ENCODE peak calls at places on chromosomes 1 and 21, in eight cellular contexts. S is OCI-LY7, E is GM23248, R is PC-9, J is hepatocyte, O is MM.1S, G is HCT116, C is Karpas-422. H is an unnamed sample. For H3K9me2, the result is how much of the 10 kb centered on the place peaks cover.

GRCh38 chr1:226983247-226983997 is 43.3 kb downstream of the COQ8A start:
- DNase-seq in S (no peak), E (no peak), R (no peak), J (no peak), O (no peak), G (no peak), C (no peak), H (no peak)

GRCh38 chr21:43278359-43278758 is 109.6 kb downstream of the CRYAA start:
- DNase-seq in S (no peak), E (no peak), R (peak), J (no peak), O (no peak), G (no peak), C (no peak), H (no peak)

GRCh38 chr1:153599847-153600246 is 13.1 kb downstream of the S100A16 start:
- DNase-seq in S (no peak), E (no peak), R (no peak), J (no peak), O (no peak), G (no peak), C (no peak), H (no peak)

GRCh38 chr1:79396901-79397300 is 390.4 kb upstream of the ADGRL4 start:
- DNase-seq in S (no peak), E (no peak), R (no peak), J (no peak), O (no peak), G (no peak), C (no peak), H (no peak)

GRCh38 chr1:48469616-48470500 is 2.1 kb downstream of the SPATA6 start:
- DNase-seq in S (peak), E (peak), R (no peak), J (peak), O (no peak), G (no peak), C (peak), H (no peak)

GRCh38 chr1:81478217-81478616 is 322.5 kb upstream of the ADGRL2 start:
- DNase-seq in S (no peak), E (no peak), R (no peak), J (no peak), O (no peak), G (no peak), C (no peak), H (no peak)

GRCh38 chr1:38153426-38154088 is 107.0 kb upstream of the POU3F1 start:
- DNase-seq in S (no peak), E (no peak), R (no peak), J (no peak), O (no peak), G (no peak), C (peak), H (peak)

GRCh38 chr21:43578677-43579313 is 80.5 kb downstream of the HSF2BP start:
- DNase-seq in S (no peak), E (peak), R (no peak), J (no peak), O (no peak), G (no peak), C (no peak), H (no peak)

GRCh38 chr1:10638559-10639300 is 157.7 kb downstream of the CASZ1 start:
- DNase-seq in S (no peak), E (no peak), R (no peak), J (no peak), O (no peak), G (no peak), C (no peak), H (peak)

GRCh38 chr1:205026181-205026580 is 16.8 kb upstream of the CNTN2 start:
- DNase-seq in S (no peak), E (no peak), R (no peak), J (no peak), O (no peak), G (no peak), C (no peak), H (no peak)

GRCh38 chr1:55974714-55975441 is 604.5 kb downstream of the PLPP3 start:
- DNase-seq in S (no peak), E (peak), R (no peak), J (no peak), O (no peak), G (no peak), C (no peak), H (no peak)

GRCh38 chr1:208219659-208220282 is 24.4 kb downstream of the PLXNA2 start:
- DNase-seq in S (no peak), E (peak), R (peak), J (no peak), O (no peak), G (no peak), C (no peak), H (no peak)

GRCh38 chr1:81920245-81920740 is 119.6 kb downstream of the ADGRL2 start:
- DNase-seq in S (no peak), E (peak), R (no peak), J (peak), O (no peak), G (no peak), C (no peak), H (peak)

GRCh38 chr21:17578162-17578561 is 34.5 kb downstream of the BTG3 start:
- DNase-seq in S (no peak), E (no peak), R (no peak), J (no peak), O (no peak), G (no peak), C (no peak), H (no peak)

GRCh38 chr1:228152097-228152917 is 2.6 kb downstream of the GJC2 start:
- DNase-seq in S (no peak), E (no peak), R (no peak), J (no peak), O (no peak), G (no peak), C (no peak), H (no peak)

GRCh38 chr21:29423051-29423450 is 124.3 kb downstream of the BACH1 start:
- DNase-seq in S (no peak), E (no peak), R (no peak), J (peak), O (no peak), G (no peak), C (no peak), H (no peak)

GRCh38 chr1:236480758-236481436 is 42.9 kb upstream of the LGALS8 start:
- DNase-seq in S (no peak), E (no peak), R (no peak), J (no peak), O (no peak), G (no peak), C (no peak), H (no peak)

GRCh38 chr1:96214982-96215381 is 506.6 kb upstream of the PTBP2 start:
- DNase-seq in S (no peak), E (peak), R (no peak), J (no peak), O (no peak), G (no peak), C (no peak), H (no peak)

GRCh38 chr1:25773441-25774125 is 26.4 kb upstream of the SELENON start:
- DNase-seq in S (no peak), E (peak), R (peak), J (peak), O (no peak), G (no peak), C (no peak), H (no peak)

GRCh38 chr1:150557065-150557600 is 7.9 kb downstream of the ADAMTSL4 start:
- DNase-seq in S (no peak), E (no peak), R (no peak), J (no peak), O (no peak), G (no peak), C (no peak), H (no peak)

GRCh38 chr1:78277253-78277652 is 213.5 kb upstream of the PTGFR start:
- DNase-seq in S (no peak), E (peak), R (peak), J (no peak), O (peak), G (no peak), C (no peak), H (no peak)

GRCh38 chr1:230542054-230542453 is 100.2 kb upstream of the COG2 start:
- DNase-seq in S (no peak), E (peak), R (no peak), J (no peak), O (no peak), G (no peak), C (no peak), H (no peak)

GRCh38 chr1:54347955-54348699 is 58.1 kb downstream of the SSBP3 start:
- DNase-seq in S (no peak), E (no peak), R (no peak), J (peak), O (no peak), G (no peak), C (no peak), H (no peak)

GRCh38 chr1:25615172-25615541 is 1.4 kb upstream of the MAN1C1 start:
- DNase-seq in S (no peak), E (no peak), R (no peak), J (no peak), O (no peak), G (no peak), C (no peak), H (no peak)

GRCh38 chr1:62417351-62417999 is 19.4 kb upstream of the USP1 start:
- DNase-seq in S (no peak), E (peak), R (no peak), J (no peak), O (no peak), G (no peak), C (no peak), H (no peak)

GRCh38 chr1:101174722-101175121 is 62.1 kb upstream of the S1PR1 start:
- DNase-seq in S (no peak), E (peak), R (peak), J (no peak), O (no peak), G (no peak), C (no peak), H (peak)
- H3K4me2 ChIP-seq in S (no peak), E (peak), R (no peak), J (no peak), O (no peak), G (peak), C (no peak), H (no peak)

GRCh38 chr1:1366699-1367067 is 8.3 kb downstream of the AURKAIP1 start:
- DNase-seq in S (no peak), E (no peak), R (no peak), J (no peak), O (no peak), G (no peak), C (no peak), H (no peak)

GRCh38 chr1:1361982-1362423 is 3.6 kb upstream of the MXRA8 start:
- DNase-seq in S (no peak), E (peak), R (no peak), J (peak), O (no peak), G (no peak), C (no peak), H (peak)

GRCh38 chr1:1364266-1364665 is 5.9 kb upstream of the MXRA8 start:
- DNase-seq in S (no peak), E (no peak), R (peak), J (no peak), O (no peak), G (no peak), C (no peak), H (no peak)

GRCh38 chr1:1367238-1367796 is 7.7 kb downstream of the AURKAIP1 start:
- DNase-seq in S (no peak), E (no peak), R (no peak), J (no peak), O (no peak), G (no peak), C (no peak), H (no peak)

DNA sequence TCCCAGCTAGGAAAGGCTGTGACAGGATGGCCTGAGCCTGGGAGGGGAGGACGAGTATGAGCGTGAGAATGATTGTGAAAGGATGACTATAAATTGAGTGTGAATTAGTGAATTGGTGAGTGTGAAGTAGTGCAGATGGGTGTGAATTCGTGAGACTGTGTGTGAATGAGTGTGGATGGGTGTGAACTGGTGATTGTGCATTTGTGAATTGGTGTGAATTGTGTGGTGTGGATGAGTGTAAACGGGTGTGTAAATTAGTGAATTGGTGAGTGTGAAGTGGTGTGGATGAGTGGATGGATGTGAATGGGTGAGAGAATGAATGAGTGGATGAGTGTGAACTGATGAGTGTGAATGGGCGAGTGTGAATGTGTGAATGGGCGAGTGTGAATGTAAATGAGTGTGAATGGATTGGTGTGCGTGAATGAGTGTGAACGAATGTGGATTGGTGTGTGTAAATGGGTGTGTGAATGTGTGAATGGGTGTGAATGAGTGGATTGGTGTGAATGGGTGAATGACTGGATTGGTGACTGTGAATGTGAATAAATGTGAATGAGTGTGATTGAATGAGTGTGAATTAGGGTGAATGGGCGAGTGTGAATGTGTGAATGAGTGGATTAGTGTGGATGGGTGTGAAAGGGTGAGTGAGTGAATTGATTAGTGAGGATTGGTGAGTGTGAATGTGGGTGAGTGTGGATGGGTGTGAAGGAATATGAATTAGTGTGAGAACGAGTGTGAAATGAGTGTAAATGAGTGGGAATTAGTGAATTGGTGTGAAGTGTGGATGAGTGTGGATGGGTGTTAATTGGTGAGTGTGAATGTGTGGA is 7.7 kb upstream of the MXRA8 start:
- DNase-seq in S (no peak), E (no peak), R (no peak), J (no peak), O (no peak), G (no peak), C (no peak), H (no peak)
- H3K9me2 ChIP-seq in S (under half), E (under half), R (under half), J (under half), O (under half), G (under half), C (under half), H (under half)

GRCh38 chr1:155966135-155966534 is 12.2 kb downstream of the ARHGEF2 start:
- DNase-seq in S (no peak), E (no peak), R (no peak), J (no peak), O (no peak), G (no peak), C (no peak), H (peak)

GRCh38 chr1:155964193-155964592 is 14.2 kb downstream of the ARHGEF2 start:
- DNase-seq in S (no peak), E (no peak), R (no peak), J (no peak), O (no peak), G (no peak), C (no peak), H (no peak)

GRCh38 chr1:155962599-155963211 is 15.6 kb downstream of the ARHGEF2 start:
- DNase-seq in S (no peak), E (peak), R (peak), J (no peak), O (no peak), G (no peak), C (no peak), H (no peak)

GRCh38 chr1:155960081-155960745 is 18.1 kb downstream of the ARHGEF2 start:
- DNase-seq in S (peak), E (peak), R (peak), J (no peak), O (no peak), G (no peak), C (peak), H (no peak)

GRCh38 chr1:155961937-155962336 is 16.4 kb downstream of the ARHGEF2 start:
- DNase-seq in S (no peak), E (peak), R (peak), J (no peak), O (no peak), G (peak), C (peak), H (no peak)
- H3K4me2 ChIP-seq in S (no peak), E (no peak), R (peak), J (no peak), O (no peak), G (peak), C (peak), H (no peak)

GRCh38 chr1:169103443-169103842 is 3.0 kb upstream of the ATP1B1 start:
- DNase-seq in S (no peak), E (no peak), R (no peak), J (peak), O (no peak), G (no peak), C (no peak), H (peak)
- H3K9me2 ChIP-seq in S (under half), E (under half), R (under half), J (under half), O (under half), G (under half), C (under half), H (under half)

GRCh38 chr1:202125611-202126010 is 2.9 kb downstream of the GPR37L1 start:
- DNase-seq in S (no peak), E (no peak), R (no peak), J (no peak), O (no peak), G (no peak), C (no peak), H (no peak)

GRCh38 chr1:202124107-202124506 is 1.4 kb downstream of the GPR37L1 start:
- DNase-seq in S (no peak), E (no peak), R (no peak), J (no peak), O (no peak), G (no peak), C (no peak), H (no peak)

GRCh38 chr1:202127836-202128622 is 5.3 kb downstream of the GPR37L1 start:
- DNase-seq in S (no peak), E (no peak), R (no peak), J (no peak), O (no peak), G (no peak), C (no peak), H (no peak)

GRCh38 chr1:202127061-202127460 is 4.3 kb downstream of the GPR37L1 start:
- DNase-seq in S (no peak), E (no peak), R (no peak), J (no peak), O (no peak), G (no peak), C (no peak), H (no peak)

DNA sequence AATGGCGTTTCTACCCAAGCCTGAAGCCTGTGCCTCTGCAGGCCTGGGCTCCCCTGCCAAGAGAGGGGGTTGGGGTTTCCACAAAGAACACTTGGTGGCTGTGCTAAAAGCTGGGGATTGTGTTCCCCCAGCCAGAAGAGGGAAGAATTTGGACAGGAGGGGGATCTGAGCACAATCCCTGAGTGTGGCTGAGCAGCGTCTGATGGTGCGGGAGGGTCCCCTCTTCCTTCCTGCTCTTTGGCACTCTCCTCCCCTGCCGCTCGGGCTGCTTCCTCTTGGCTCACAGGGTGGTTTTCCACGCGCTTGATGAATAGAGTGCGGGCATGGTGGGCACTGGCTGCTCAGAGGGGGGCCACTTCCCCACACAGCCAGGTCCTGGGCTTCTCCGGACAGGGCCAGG is 3.7 kb downstream of the GPR37L1 start:
- DNase-seq in S (no peak), E (no peak), R (no peak), J (no peak), O (no peak), G (no peak), C (no peak), H (no peak)
- H3K4me2 ChIP-seq in S (no peak), E (no peak), R (no peak), J (no peak), O (no peak), G (no peak), C (no peak), H (no peak)

GRCh38 chr1:76695535-76695934 is 171.7 kb upstream of the ST6GALNAC5 start:
- DNase-seq in S (no peak), E (no peak), R (no peak), J (no peak), O (no peak), G (no peak), C (no peak), H (no peak)

GRCh38 chr1:76697361-76697760 is 169.9 kb upstream of the ST6GALNAC5 start:
- DNase-seq in S (no peak), E (no peak), R (no peak), J (no peak), O (no peak), G (no peak), C (no peak), H (no peak)
- H3K9me2 ChIP-seq in S (under half), E (under half), R (under half), J (under half), O (under half), G (under half), C (under half), H (under half)

H was measured in GM23338.